ENCODE peak calls at places on chromosomes 11 and 22, in eight cellular contexts. T is activated T-helper 1 cell treated with anti-CD3 and anti-CD28 coated beads, Interleukin-2, amount 50 U/mL, for 16 hours; C is aorta; W is activated CD4-positive, alpha-beta T cell treated with anti-CD3 and anti-CD28 coated beads, Interleukin-2, amount 50 U/mL, for 1 hour; N is kidney glomerular epithelial cell; S is HEK293T; U is activated CD8-positive, alpha-beta memory T cell treated with anti-CD3 and anti-CD28 coated beads, Interleukin-2, amount 50 U/mL, for 48 hours; L is head of caudate nucleus. J is an unnamed sample.

GRCh38 chr22:20652130-20652529 is 121.8 kb upstream of the SERPIND1 start:
- DNase-seq in U (no peak), C (no peak), N (no peak), T (no peak), W (no peak), L (no peak), S (no peak), J (no peak)

GRCh38 chr22:41683052-41683451 is 5.6 kb downstream of the SNU13 start:
- DNase-seq in W (no peak), S (no peak), T (no peak), C (peak), N (no peak), L (no peak), U (no peak), J (no peak)

GRCh38 chr22:44202261-44202789 is 21.6 kb downstream of the PARVG start:
- DNase-seq in U (no peak), W (no peak), N (peak), T (no peak), C (peak), L (peak), S (no peak), J (no peak)

GRCh38 chr11:103888541-103888951 is 147.9 kb upstream of the DDI1 start:
- DNase-seq in T (no peak), L (peak), C (no peak), U (no peak), N (no peak), W (no peak), S (no peak), J (no peak)

GRCh38 chr11:128726464-128727139 is 32.7 kb downstream of the FLI1 start:
- DNase-seq in U (no peak), C (no peak), W (peak), T (no peak), N (no peak), S (no peak), L (peak), J (no peak)

GRCh38 chr11:8250981-8251620 is 12.6 kb downstream of the LMO1 start:
- DNase-seq in U (peak), S (no peak), C (peak), W (no peak), L (peak), N (no peak), T (no peak), J (no peak)

GRCh38 chr11:62116458-62116857 is 7.4 kb upstream of the INCENP start:
- DNase-seq in T (no peak), U (no peak), S (no peak), N (no peak), L (no peak), W (no peak), C (no peak), J (no peak)

GRCh38 chr11:2686360-2687222 is 13.2 kb downstream of the KCNQ1OT1 start:
- DNase-seq in L (no peak), U (no peak), C (peak), S (no peak), N (no peak), T (no peak), W (no peak), J (no peak)

GRCh38 chr22:40202225-40202944 is 24.7 kb downstream of the TNRC6B start:
- DNase-seq in L (no peak), T (no peak), W (no peak), N (no peak), U (peak), S (no peak), C (no peak), J (no peak)

GRCh38 chr22:35269630-35270029 is 12.3 kb downstream of the HMGXB4 start:
- DNase-seq in U (no peak), S (no peak), W (no peak), T (no peak), C (no peak), N (no peak), L (no peak), J (no peak)

GRCh38 chr11:108239076-108239475 is 16.2 kb downstream of the ATM start:
- DNase-seq in U (no peak), L (no peak), W (no peak), S (no peak), T (no peak), C (no peak), N (no peak), J (no peak)

GRCh38 chr11:15493066-15493465 is 378.3 kb downstream of the INSC start:
- DNase-seq in L (no peak), N (peak), U (no peak), T (no peak), W (no peak), S (no peak), C (no peak), J (peak)

GRCh38 chr22:20238567-20239062 is 29.5 kb downstream of the RTN4R start:
- DNase-seq in U (peak), W (peak), T (peak), N (no peak), S (peak), C (no peak), L (peak), J (peak)

GRCh38 chr11:119742263-119742861 is 13.4 kb upstream of the NECTIN1 start:
- DNase-seq in W (no peak), S (no peak), N (no peak), L (no peak), T (no peak), C (peak), U (no peak), J (no peak)

GRCh38 chr22:31857247-31857646 is 87.1 kb upstream of the YWHAH start:
- DNase-seq in L (peak), U (no peak), W (no peak), T (no peak), S (peak), N (no peak), C (no peak), J (no peak)

GRCh38 chr11:34546511-34547206 is 33.1 kb upstream of the ELF5 start:
- DNase-seq in T (no peak), C (no peak), L (peak), N (no peak), W (no peak), U (no peak), S (no peak), J (no peak)

GRCh38 chr11:35781342-35782171 is 119.0 kb downstream of the TRIM44 start:
- DNase-seq in W (no peak), N (peak), L (no peak), T (no peak), C (no peak), S (no peak), U (no peak), J (no peak)

GRCh38 chr11:126914166-126914565 is 86.4 kb downstream of the KIRREL3 start:
- DNase-seq in N (no peak), S (no peak), L (no peak), W (no peak), T (no peak), C (no peak), U (no peak), J (no peak)

GRCh38 chr22:30841264-30841663 is 127.3 kb downstream of the MORC2 start:
- DNase-seq in C (no peak), U (no peak), W (no peak), N (no peak), S (no peak), L (no peak), T (no peak), J (no peak)

GRCh38 chr11:17642980-17643379 is 76.4 kb upstream of the MYOD1 start:
- DNase-seq in L (no peak), U (no peak), W (no peak), T (no peak), S (peak), C (no peak), N (no peak), J (no peak)

GRCh38 chr11:45451766-45452440 is 165.8 kb upstream of the SYT13 start:
- DNase-seq in L (no peak), N (no peak), W (no peak), T (no peak), S (no peak), U (no peak), C (no peak), J (no peak)

GRCh38 chr11:60193687-60194433 is 11.0 kb upstream of the MS4A6A start:
- DNase-seq in L (peak), N (peak), W (peak), C (no peak), S (peak), T (peak), U (peak), J (peak)

GRCh38 chr22:46373838-46374662 is 38.5 kb downstream of the TRMU start:
- DNase-seq in W (no peak), C (no peak), U (peak), N (peak), S (no peak), L (no peak), T (no peak), J (no peak)

GRCh38 chr11:24145411-24145810 is 351.4 kb upstream of the LUZP2 start:
- DNase-seq in L (no peak), N (no peak), C (no peak), U (no peak), T (no peak), W (no peak), S (no peak), J (no peak)

GRCh38 chr11:44928807-44929206 is 21.9 kb downstream of the TP53I11 start:
- DNase-seq in U (no peak), C (no peak), T (no peak), S (no peak), N (no peak), W (no peak), L (no peak), J (no peak)

GRCh38 chr11:118895093-118896039 is 11.7 kb downstream of the CXCR5 start:
- DNase-seq in S (no peak), W (peak), L (no peak), T (no peak), U (peak), N (no peak), C (no peak), J (no peak)

GRCh38 chr11:70099578-70100282 is 21.6 kb downstream of the ANO1 start:
- DNase-seq in W (no peak), U (no peak), T (no peak), C (no peak), L (no peak), S (no peak), N (no peak), J (no peak)

GRCh38 chr11:36376315-36376887 is 80.3 kb downstream of the PRR5L start:
- DNase-seq in U (peak), N (no peak), T (no peak), C (peak), S (peak), L (peak), W (no peak), J (no peak)

GRCh38 chr11:11391796-11392195 is 38.7 kb upstream of the CSNK2A3 start:
- DNase-seq in L (no peak), C (no peak), U (no peak), N (peak), S (no peak), W (no peak), T (no peak), J (peak)

GRCh38 chr22:25942989-25943411 is 201.0 kb downstream of the MYO18B start:
- DNase-seq in U (no peak), W (no peak), S (no peak), N (no peak), T (no peak), L (peak), C (no peak), J (no peak)

J was measured in HCT116.